ENCODE peak calls at places on chromosome 17, in eight cellular contexts. One of them, this sample, is unnamed.
A peak's percentile ranks its signal among the peaks of the same experiment; 100 is the strongest.

GRCh38 chr17:14352139-14352538 is 51.3 kb downstream of the HS3ST3B1 start:
- DNase-seq in activated CD4-positive, alpha-beta memory T cell treated with anti-CD3 and anti-CD28 coated beads for 36 hours: no peak
- DNase-seq in caudate nucleus: no peak
- DNase-seq in kidney epithelial cell: no peak
- DNase-seq in epithelial cell of esophagus: no peak
- DNase-seq in iPS-NIHi11: no peak
- DNase-seq in AG10803: no peak
- DNase-seq in upper lobe of left lung: no peak
- DNase-seq in this sample: no peak

GRCh38 chr17:66749217-66749832 is 85.6 kb upstream of the CACNG5 start:
- DNase-seq in caudate nucleus: no peak
- DNase-seq in iPS-NIHi11: no peak
- DNase-seq in kidney epithelial cell: no peak
- DNase-seq in epithelial cell of esophagus: no peak
- DNase-seq in activated CD4-positive, alpha-beta memory T cell treated with anti-CD3 and anti-CD28 coated beads for 36 hours: no peak
- DNase-seq in AG10803: no peak
- DNase-seq in upper lobe of left lung: no peak
- DNase-seq in this sample: no peak

GRCh38 chr17:601462-602303 is 113.0 kb downstream of the VPS53 start:
- DNase-seq in caudate nucleus: no peak
- DNase-seq in AG10803: no peak
- DNase-seq in epithelial cell of esophagus: no peak
- DNase-seq in upper lobe of left lung: no peak
- DNase-seq in activated CD4-positive, alpha-beta memory T cell treated with anti-CD3 and anti-CD28 coated beads for 36 hours: no peak
- DNase-seq in iPS-NIHi11: no peak
- DNase-seq in kidney epithelial cell: no peak
- DNase-seq in this sample: peak; percentile 76

GRCh38 chr17:46124695-46125592 is 68.3 kb downstream of the KANSL1 start:
- DNase-seq in activated CD4-positive, alpha-beta memory T cell treated with anti-CD3 and anti-CD28 coated beads for 36 hours: no peak
- DNase-seq in caudate nucleus: no peak
- DNase-seq in epithelial cell of esophagus: peak; percentile 22
- DNase-seq in AG10803: no peak
- DNase-seq in kidney epithelial cell: no peak
- DNase-seq in iPS-NIHi11: no peak
- DNase-seq in upper lobe of left lung: no peak
- DNase-seq in this sample: no peak

GRCh38 chr17:507441-507840 is 154.8 kb upstream of the RPH3AL start:
- DNase-seq in epithelial cell of esophagus: no peak
- DNase-seq in activated CD4-positive, alpha-beta memory T cell treated with anti-CD3 and anti-CD28 coated beads for 36 hours: no peak
- DNase-seq in kidney epithelial cell: no peak
- DNase-seq in caudate nucleus: no peak
- DNase-seq in AG10803: no peak
- DNase-seq in upper lobe of left lung: no peak
- DNase-seq in iPS-NIHi11: no peak
- DNase-seq in this sample: no peak

GRCh38 chr17:61205931-61206330 is 193.7 kb upstream of the TBX2 start:
- DNase-seq in activated CD4-positive, alpha-beta memory T cell treated with anti-CD3 and anti-CD28 coated beads for 36 hours: no peak
- DNase-seq in kidney epithelial cell: no peak
- DNase-seq in caudate nucleus: no peak
- DNase-seq in AG10803: no peak
- DNase-seq in iPS-NIHi11: no peak
- DNase-seq in epithelial cell of esophagus: peak; percentile 22
- DNase-seq in upper lobe of left lung: no peak
- DNase-seq in this sample: peak; percentile 63

GRCh38 chr17:57868007-57868774 is 18.3 kb upstream of the MRPS23 start:
- DNase-seq in activated CD4-positive, alpha-beta memory T cell treated with anti-CD3 and anti-CD28 coated beads for 36 hours: peak; percentile 50
- DNase-seq in caudate nucleus: no peak
- DNase-seq in upper lobe of left lung: peak; percentile 72
- DNase-seq in AG10803: peak; percentile 93
- DNase-seq in iPS-NIHi11: peak; percentile 84
- DNase-seq in kidney epithelial cell: no peak
- DNase-seq in epithelial cell of esophagus: peak; percentile 95
- DNase-seq in this sample: peak; percentile 91

GRCh38 chr17:29240477-29240876 is 6.2 kb upstream of the CRYBA1 start:
- DNase-seq in upper lobe of left lung: no peak
- DNase-seq in iPS-NIHi11: no peak
- DNase-seq in AG10803: peak; percentile 25
- DNase-seq in epithelial cell of esophagus: no peak
- DNase-seq in activated CD4-positive, alpha-beta memory T cell treated with anti-CD3 and anti-CD28 coated beads for 36 hours: no peak
- DNase-seq in kidney epithelial cell: no peak
- DNase-seq in caudate nucleus: no peak
- DNase-seq in this sample: no peak

GRCh38 chr17:81180836-81181810 is 15.1 kb upstream of the AATK start:
- DNase-seq in epithelial cell of esophagus: no peak
- DNase-seq in kidney epithelial cell: no peak
- DNase-seq in caudate nucleus: no peak
- DNase-seq in activated CD4-positive, alpha-beta memory T cell treated with anti-CD3 and anti-CD28 coated beads for 36 hours: no peak
- DNase-seq in AG10803: no peak
- DNase-seq in iPS-NIHi11: no peak
- DNase-seq in upper lobe of left lung: no peak
- DNase-seq in this sample: no peak

GRCh38 chr17:8189041-8189710 is 804 bp downstream of the BORCS6 start:
- DNase-seq in upper lobe of left lung: no peak
- DNase-seq in kidney epithelial cell: no peak
- DNase-seq in activated CD4-positive, alpha-beta memory T cell treated with anti-CD3 and anti-CD28 coated beads for 36 hours: peak; percentile 55
- DNase-seq in epithelial cell of esophagus: no peak
- DNase-seq in caudate nucleus: no peak
- DNase-seq in AG10803: peak; percentile 16
- DNase-seq in iPS-NIHi11: no peak
- DNase-seq in this sample: no peak

GRCh38 chr17:83173180-83173996 is 94.0 kb downstream of the METRNL start:
- DNase-seq in caudate nucleus: no peak
- DNase-seq in kidney epithelial cell: no peak
- DNase-seq in AG10803: no peak
- DNase-seq in epithelial cell of esophagus: no peak
- DNase-seq in activated CD4-positive, alpha-beta memory T cell treated with anti-CD3 and anti-CD28 coated beads for 36 hours: peak; percentile 5
- DNase-seq in iPS-NIHi11: no peak
- DNase-seq in upper lobe of left lung: peak; percentile 18
- DNase-seq in this sample: no peak